ENCODE peak calls at places on chromosomes 3 and 15, in nine cellular contexts. M is GM12865, L is activated B cell treated with CpG ODN at 0.5 μM for 24 hours, H is K562, O is nephron progenitor cell, D is fibroblast of mammary gland, I is H9, Z is ovary, C is transverse colon. A is an unnamed sample.

GRCh38 chr3:119403201-119403600 is 60.2 kb downstream of the TMEM39A start:
- DNase-seq in M (no peak), L (no peak), H (no peak), O (no peak), D (no peak), I (no peak), Z (no peak), C (no peak), A (no peak)

GRCh38 chr15:26260517-26261133 is 397.5 kb upstream of the ATP10A start:
- DNase-seq in M (peak; percentile 35), L (no peak), H (peak; percentile 41), O (peak; percentile 47), D (peak; percentile 27), I (peak; percentile 82), Z (no peak), C (no peak), A (no peak)

GRCh38 chr15:23857028-23857641 is 170.0 kb upstream of the NDN start:
- DNase-seq in M (no peak), L (no peak), H (peak; percentile 16), O (peak; percentile 67), D (peak; percentile 34), I (peak; percentile 57), Z (peak; percentile 23), C (peak; percentile 50), A (no peak)

GRCh38 chr15:63339006-63339766 is 42.5 kb downstream of the CA12 start:
- DNase-seq in M (no peak), L (no peak), H (no peak), O (no peak), D (peak; percentile 48), I (no peak), Z (no peak), C (no peak), A (no peak)

GRCh38 chr3:127997961-127998360 is 54.3 kb upstream of the SEC61A1 start:
- DNase-seq in M (no peak), L (no peak), H (no peak), O (no peak), D (no peak), I (no peak), Z (no peak), C (no peak), A (no peak)

GRCh38 chr15:66698318-66698961 is 3.6 kb upstream of the SMAD6 start:
- DNase-seq in M (peak; percentile 42), L (no peak), H (peak; percentile 61), O (peak; percentile 76), D (peak; percentile 60), I (peak; percentile 83), Z (peak; percentile 74), C (peak; percentile 76), A (no peak)

GRCh38 chr3:129485681-129486056 is 42.8 kb upstream of the RHO start:
- DNase-seq in M (no peak), L (no peak), H (no peak), O (no peak), D (peak; percentile 100), I (no peak), Z (peak; percentile 73), C (peak; percentile 68), A (no peak)

GRCh38 chr3:28053759-28054158 is 187.7 kb upstream of the CMC1 start:
- DNase-seq in M (no peak), L (no peak), H (no peak), O (no peak), D (peak; percentile 83), I (no peak), Z (no peak), C (no peak), A (no peak)

GRCh38 chr15:86624261-86625036 is 544.8 kb downstream of the AGBL1 start:
- DNase-seq in M (peak; percentile 23), L (no peak), H (no peak), O (peak; percentile 53), D (peak; percentile 81), I (peak; percentile 88), Z (peak; percentile 14), C (peak; percentile 79), A (no peak)

GRCh38 chr3:71688121-71688520 is 37.1 kb downstream of the EIF4E3 start:
- DNase-seq in M (no peak), L (no peak), H (no peak), O (no peak), D (no peak), I (no peak), Z (no peak), C (no peak), A (no peak)

GRCh38 chr15:67405208-67406191 is 115.4 kb upstream of the C15orf61 start:
- DNase-seq in M (no peak), L (no peak), H (peak; percentile 11), O (no peak), D (peak; percentile 84), I (no peak), Z (no peak), C (no peak), A (no peak)

GRCh38 chr3:178537123-178537754 is 1.0 kb downstream of the KCNMB2 start:
- DNase-seq in M (peak; percentile 43), L (no peak), H (no peak), O (no peak), D (no peak), I (no peak), Z (no peak), C (no peak), A (no peak)

GRCh38 chr15:31091531-31091930 is 10.0 kb downstream of the TRPM1 start:
- DNase-seq in M (no peak), L (no peak), H (no peak), O (no peak), D (peak; percentile 59), I (no peak), Z (no peak), C (no peak), A (no peak)

GRCh38 chr3:121463745-121464144 is 82.0 kb downstream of the POLQ start:
- DNase-seq in M (no peak), L (no peak), H (no peak), O (no peak), D (no peak), I (no peak), Z (no peak), C (no peak), A (no peak)

GRCh38 chr3:14570089-14570488 is 29.9 kb upstream of the GRIP2 start:
- DNase-seq in M (no peak), L (no peak), H (no peak), O (no peak), D (no peak), I (no peak), Z (no peak), C (no peak), A (no peak)

GRCh38 chr15:59221479-59221878 is 14.8 kb downstream of the LDHAL6B start:
- DNase-seq in M (no peak), L (no peak), H (no peak), O (no peak), D (no peak), I (no peak), Z (no peak), C (no peak), A (no peak)

GRCh38 chr15:59216911-59217310 is 10.3 kb downstream of the LDHAL6B start:
- DNase-seq in M (no peak), L (no peak), H (no peak), O (no peak), D (no peak), I (no peak), Z (no peak), C (no peak), A (no peak)

GRCh38 chr15:59222106-59222505 is 15.5 kb downstream of the LDHAL6B start:
- DNase-seq in M (no peak), L (no peak), H (no peak), O (no peak), D (peak; percentile 86), I (no peak), Z (no peak), C (no peak), A (no peak)

GRCh38 chr15:59218710-59219109 is 12.1 kb downstream of the LDHAL6B start:
- DNase-seq in M (no peak), L (no peak), H (no peak), O (no peak), D (no peak), I (no peak), Z (no peak), C (no peak), A (no peak)

GRCh38 chr15:59218099-59218498 is 11.5 kb downstream of the LDHAL6B start:
- DNase-seq in M (no peak), L (no peak), H (no peak), O (no peak), D (no peak), I (no peak), Z (no peak), C (no peak), A (no peak)
- TF ChIP-seq CTCF in M (no peak), L (no peak), H (no peak), O (no peak), D (no peak), I (no peak), Z (no peak), C (no peak), A (no peak)

GRCh38 chr3:148962513-148962912 is 28.8 kb upstream of the GYG1 start:
- DNase-seq in M (no peak), L (no peak), H (peak; percentile 14), O (no peak), D (peak; percentile 86), I (peak; percentile 81), Z (no peak), C (no peak), A (no peak)
- TF ChIP-seq CTCF in M (no peak), L (no peak), H (peak; percentile 25), O (no peak), D (peak; percentile 25), I (peak; percentile 48), Z (no peak), C (no peak), A (no peak)

GRCh38 chr15:72751751-72752455 is 31.7 kb downstream of the ADPGK start:
- DNase-seq in M (no peak), L (no peak), H (no peak), O (no peak), D (no peak), I (no peak), Z (no peak), C (no peak), A (no peak)
- TF ChIP-seq CTCF in M (no peak), L (no peak), H (no peak), O (no peak), D (no peak), I (no peak), Z (no peak), C (no peak), A (no peak)

GRCh38 chr3:58585994-58586393 is 8.8 kb upstream of the FAM107A start:
- DNase-seq in M (peak; percentile 25), L (no peak), H (no peak), O (peak; percentile 58), D (no peak), I (no peak), Z (no peak), C (no peak), A (no peak)

GRCh38 chr3:58588030-58588614 is 10.9 kb upstream of the FAM107A start:
- DNase-seq in M (peak; percentile 5), L (no peak), H (peak; percentile 16), O (peak; percentile 81), D (peak; percentile 29), I (peak; percentile 64), Z (no peak), C (no peak), A (peak; percentile 52)

GRCh38 chr3:58584690-58585004 is 7.5 kb upstream of the FAM107A start:
- DNase-seq in M (no peak), L (no peak), H (no peak), O (no peak), D (no peak), I (no peak), Z (no peak), C (no peak), A (no peak)

GRCh38 chr3:58586776-58587192 is 9.6 kb upstream of the FAM107A start:
- DNase-seq in M (no peak), L (no peak), H (no peak), O (peak; percentile 74), D (no peak), I (peak; percentile 85), Z (no peak), C (no peak), A (no peak)

GRCh38 chr3:58585005-58585786 is 8.0 kb upstream of the FAM107A start:
- DNase-seq in M (peak; percentile 61), L (peak; percentile 44), H (peak; percentile 72), O (peak; percentile 85), D (peak; percentile 59), I (peak; percentile 89), Z (peak; percentile 79), C (peak; percentile 81), A (peak; percentile 35)
- TF ChIP-seq CTCF in M (peak; percentile 67), L (no peak), H (peak; percentile 44), O (peak; percentile 76), D (peak; percentile 54), I (peak; percentile 79), Z (peak; percentile 92), C (peak; percentile 89), A (peak; percentile 45)

A was measured in mesothelial cell of epicardium.